ENCODE peak calls at places on chromosomes 2 and 18, in six cellular contexts. One of them, this sample, is unnamed.

GRCh38 chr2:162074937-162075688 is 1.1 kb upstream of the DPP4 start:
- DNase-seq in neuronal stem cell: no peak
- DNase-seq in mesendoderm: peak; percentile 50
- DNase-seq in mesenchymal stem cell: peak; percentile 59
- DNase-seq in H1: no peak
- DNase-seq in H9: no peak
- DNase-seq in this sample: peak; percentile 85

GRCh38 chr2:121611730-121612705 is 37.2 kb downstream of the CLASP1 start:
- DNase-seq in H1: no peak
- DNase-seq in mesendoderm: no peak
- DNase-seq in mesenchymal stem cell: no peak
- DNase-seq in neuronal stem cell: no peak
- DNase-seq in H9: no peak
- DNase-seq in this sample: no peak

GRCh38 chr2:238682536-238682935 is 165.3 kb upstream of the TWIST2 start:
- DNase-seq in mesendoderm: no peak
- DNase-seq in mesenchymal stem cell: no peak
- DNase-seq in neuronal stem cell: no peak
- DNase-seq in H1: no peak
- DNase-seq in H9: no peak
- DNase-seq in this sample: no peak

GRCh38 chr2:74845217-74845751 is 11.4 kb downstream of the HK2 start:
- DNase-seq in H9: peak; percentile 72
- DNase-seq in H1: no peak
- DNase-seq in neuronal stem cell: no peak
- DNase-seq in mesenchymal stem cell: peak; percentile 91
- DNase-seq in mesendoderm: peak; percentile 74
- DNase-seq in this sample: peak; percentile 94

GRCh38 chr18:2258954-2259353 is 312.4 kb downstream of the METTL4 start:
- DNase-seq in neuronal stem cell: no peak
- DNase-seq in mesenchymal stem cell: no peak
- DNase-seq in mesendoderm: no peak
- DNase-seq in H9: no peak
- DNase-seq in H1: no peak
- DNase-seq in this sample: no peak

GRCh38 chr2:23706613-23707078 is 220.3 kb downstream of the ATAD2B start:
- DNase-seq in H9: no peak
- DNase-seq in mesenchymal stem cell: no peak
- DNase-seq in H1: no peak
- DNase-seq in neuronal stem cell: no peak
- DNase-seq in mesendoderm: no peak
- DNase-seq in this sample: no peak

GRCh38 chr2:25481381-25482310 is 139.9 kb upstream of the DNMT3A start:
- DNase-seq in H1: no peak
- DNase-seq in neuronal stem cell: no peak
- DNase-seq in mesendoderm: no peak
- DNase-seq in mesenchymal stem cell: peak; percentile 39
- DNase-seq in H9: no peak
- DNase-seq in this sample: peak; percentile 56

GRCh38 chr2:156343096-156343939 is 10.8 kb upstream of the NR4A2 start:
- DNase-seq in mesenchymal stem cell: no peak
- DNase-seq in H9: no peak
- DNase-seq in mesendoderm: no peak
- DNase-seq in neuronal stem cell: no peak
- DNase-seq in H1: no peak
- DNase-seq in this sample: no peak

GRCh38 chr2:146041291-146041868 is 1521.5 kb upstream of the ZEB2 start:
- DNase-seq in H9: no peak
- DNase-seq in neuronal stem cell: no peak
- DNase-seq in mesenchymal stem cell: no peak
- DNase-seq in mesendoderm: peak; percentile 25
- DNase-seq in H1: no peak
- DNase-seq in this sample: no peak

GRCh38 chr2:46939596-46940359 is 24.2 kb upstream of the MCFD2 start:
- DNase-seq in mesenchymal stem cell: peak; percentile 10
- DNase-seq in H9: no peak
- DNase-seq in mesendoderm: peak; percentile 62
- DNase-seq in neuronal stem cell: no peak
- DNase-seq in H1: no peak
- DNase-seq in this sample: no peak

GRCh38 chr18:10022365-10022764 is 108.5 kb downstream of the VAPA start:
- DNase-seq in neuronal stem cell: no peak
- DNase-seq in mesendoderm: no peak
- DNase-seq in H9: no peak
- DNase-seq in H1: no peak
- DNase-seq in mesenchymal stem cell: no peak
- DNase-seq in this sample: no peak

GRCh38 chr2:74481961-74482800 is 617 bp downstream of the CCDC142 start:
- DNase-seq in neuronal stem cell: no peak
- DNase-seq in mesendoderm: peak; percentile 51
- DNase-seq in H1: no peak
- DNase-seq in H9: no peak
- DNase-seq in mesenchymal stem cell: peak; percentile 37
- DNase-seq in this sample: no peak

GRCh38 chr2:85248741-85249524 is 78.9 kb downstream of the TGOLN2 start:
- DNase-seq in neuronal stem cell: no peak
- DNase-seq in H1: no peak
- DNase-seq in mesenchymal stem cell: peak; percentile 94
- DNase-seq in H9: no peak
- DNase-seq in mesendoderm: peak; percentile 61
- DNase-seq in this sample: peak; percentile 94

DNA sequence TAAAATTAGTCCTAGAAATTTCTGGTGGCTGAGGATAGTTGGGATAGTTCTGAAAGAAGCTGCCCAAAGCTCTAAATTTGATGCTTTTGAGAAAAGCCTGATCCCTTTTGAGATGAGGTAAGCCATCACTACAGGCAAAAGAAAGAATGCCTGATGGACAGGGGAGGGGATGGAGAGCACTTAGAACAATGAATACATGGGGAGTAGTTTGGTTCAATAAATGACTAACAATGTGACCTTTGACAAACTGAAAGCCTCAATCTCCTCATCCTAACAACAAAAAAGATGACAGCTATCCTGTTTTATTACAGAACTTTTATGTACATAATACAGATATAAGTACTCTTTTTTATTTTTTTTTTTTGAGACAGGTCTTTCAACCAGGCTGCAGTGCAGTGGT is 42.7 kb downstream of the GFPT1 start:
- DNase-seq in mesendoderm: no peak
- DNase-seq in neuronal stem cell: peak; percentile 17
- DNase-seq in H9: no peak
- DNase-seq in mesenchymal stem cell: no peak
- DNase-seq in H1: no peak
- DNase-seq in this sample: no peak
- H2BK120ac ChIP-seq in mesendoderm: no peak overlapping the region
- H2BK120ac ChIP-seq in neuronal stem cell: no peak overlapping the region
- H2BK120ac ChIP-seq in H9: no peak overlapping the region
- H2BK120ac ChIP-seq in mesenchymal stem cell: no peak overlapping the region
- H2BK120ac ChIP-seq in H1: no peak overlapping the region
- H2BK120ac ChIP-seq in this sample: no peak overlapping the region

GRCh38 chr2:236257171-236257570 is 7.0 kb downstream of the ASB18 start:
- DNase-seq in neuronal stem cell: no peak
- DNase-seq in mesenchymal stem cell: no peak
- DNase-seq in mesendoderm: no peak
- DNase-seq in H1: no peak
- DNase-seq in H9: no peak
- DNase-seq in this sample: no peak

GRCh38 chr2:236256601-236257000 is 7.6 kb downstream of the ASB18 start:
- DNase-seq in mesenchymal stem cell: no peak
- DNase-seq in neuronal stem cell: no peak
- DNase-seq in H1: no peak
- DNase-seq in H9: no peak
- DNase-seq in mesendoderm: no peak
- DNase-seq in this sample: no peak

GRCh38 chr2:236259371-236259770 is 4.8 kb downstream of the ASB18 start:
- DNase-seq in mesendoderm: no peak
- DNase-seq in neuronal stem cell: no peak
- DNase-seq in H1: no peak
- DNase-seq in mesenchymal stem cell: no peak
- DNase-seq in H9: no peak
- DNase-seq in this sample: no peak

GRCh38 chr2:236254674-236255073 is 9.5 kb downstream of the ASB18 start:
- DNase-seq in H9: peak; percentile 78
- DNase-seq in neuronal stem cell: no peak
- DNase-seq in mesenchymal stem cell: no peak
- DNase-seq in H1: no peak
- DNase-seq in mesendoderm: no peak
- DNase-seq in this sample: no peak

GRCh38 chr2:236257575-236257974 is 6.6 kb downstream of the ASB18 start:
- DNase-seq in mesendoderm: no peak
- DNase-seq in H1: no peak
- DNase-seq in mesenchymal stem cell: no peak
- DNase-seq in neuronal stem cell: no peak
- DNase-seq in H9: no peak
- DNase-seq in this sample: no peak
- H2BK120ac ChIP-seq in mesendoderm: no peak overlapping the region
- H2BK120ac ChIP-seq in H1: no peak overlapping the region
- H2BK120ac ChIP-seq in mesenchymal stem cell: no peak overlapping the region
- H2BK120ac ChIP-seq in neuronal stem cell: no peak overlapping the region
- H2BK120ac ChIP-seq in H9: no peak overlapping the region
- H2BK120ac ChIP-seq in this sample: no peak overlapping the region

GRCh38 chr18:48452863-48453323 is 43.7 kb upstream of the ZBTB7C start:
- DNase-seq in H1: no peak
- DNase-seq in mesenchymal stem cell: no peak
- DNase-seq in mesendoderm: no peak
- DNase-seq in neuronal stem cell: no peak
- DNase-seq in H9: no peak
- DNase-seq in this sample: peak; percentile 13
- H2BK120ac ChIP-seq in H1: no peak overlapping the region
- H2BK120ac ChIP-seq in mesenchymal stem cell: no peak overlapping the region
- H2BK120ac ChIP-seq in mesendoderm: no peak overlapping the region
- H2BK120ac ChIP-seq in neuronal stem cell: no peak overlapping the region
- H2BK120ac ChIP-seq in H9: no peak overlapping the region
- H2BK120ac ChIP-seq in this sample: no peak overlapping the region

GRCh38 chr2:225017713-225018112 is 24.6 kb downstream of the DOCK10 start:
- DNase-seq in H1: no peak
- DNase-seq in mesenchymal stem cell: no peak
- DNase-seq in neuronal stem cell: no peak
- DNase-seq in mesendoderm: no peak
- DNase-seq in H9: no peak
- DNase-seq in this sample: no peak

GRCh38 chr2:225022188-225022587 is 20.1 kb downstream of the DOCK10 start:
- DNase-seq in H1: no peak
- DNase-seq in mesenchymal stem cell: no peak
- DNase-seq in neuronal stem cell: no peak
- DNase-seq in H9: no peak
- DNase-seq in mesendoderm: no peak
- DNase-seq in this sample: no peak

GRCh38 chr2:225017098-225017685 is 25.1 kb downstream of the DOCK10 start:
- DNase-seq in H9: no peak
- DNase-seq in neuronal stem cell: no peak
- DNase-seq in mesenchymal stem cell: no peak
- DNase-seq in mesendoderm: no peak
- DNase-seq in H1: no peak
- DNase-seq in this sample: no peak

GRCh38 chr2:225019100-225019499 is 23.2 kb downstream of the DOCK10 start:
- DNase-seq in neuronal stem cell: no peak
- DNase-seq in H1: no peak
- DNase-seq in mesenchymal stem cell: no peak
- DNase-seq in H9: no peak
- DNase-seq in mesendoderm: no peak
- DNase-seq in this sample: no peak

GRCh38 chr2:225020157-225020864 is 22.0 kb downstream of the DOCK10 start:
- DNase-seq in H9: no peak
- DNase-seq in neuronal stem cell: no peak
- DNase-seq in mesenchymal stem cell: no peak
- DNase-seq in mesendoderm: no peak
- DNase-seq in H1: no peak
- DNase-seq in this sample: no peak
- H2BK120ac ChIP-seq in H9: no peak overlapping the region
- H2BK120ac ChIP-seq in neuronal stem cell: no peak overlapping the region
- H2BK120ac ChIP-seq in mesenchymal stem cell: no peak overlapping the region
- H2BK120ac ChIP-seq in mesendoderm: no peak overlapping the region
- H2BK120ac ChIP-seq in H1: no peak overlapping the region
- H2BK120ac ChIP-seq in this sample: no peak overlapping the region

GRCh38 chr2:237616373-237617304 is 10.7 kb upstream of the LRRFIP1 start:
- DNase-seq in H1: no peak
- DNase-seq in mesenchymal stem cell: peak; percentile 79
- DNase-seq in mesendoderm: no peak
- DNase-seq in H9: peak; percentile 15
- DNase-seq in neuronal stem cell: no peak
- DNase-seq in this sample: peak; percentile 85
- H2BK120ac ChIP-seq in H1: no peak overlapping the region
- H2BK120ac ChIP-seq in mesenchymal stem cell: peak overlapping the region; percentile 51
- H2BK120ac ChIP-seq in mesendoderm: no peak overlapping the region
- H2BK120ac ChIP-seq in H9: no peak overlapping the region
- H2BK120ac ChIP-seq in neuronal stem cell: no peak overlapping the region
- H2BK120ac ChIP-seq in this sample: peak overlapping the region; percentile 91

GRCh38 chr2:231966886-231967285 is 5.4 kb downstream of the DIS3L2 start:
- DNase-seq in H9: no peak
- DNase-seq in mesendoderm: no peak
- DNase-seq in mesenchymal stem cell: no peak
- DNase-seq in neuronal stem cell: no peak
- DNase-seq in H1: no peak
- DNase-seq in this sample: no peak

GRCh38 chr2:231960810-231961348 is 634 bp upstream of the DIS3L2 start:
- DNase-seq in mesenchymal stem cell: no peak
- DNase-seq in H1: no peak
- DNase-seq in mesendoderm: no peak
- DNase-seq in neuronal stem cell: no peak
- DNase-seq in H9: no peak
- DNase-seq in this sample: no peak

GRCh38 chr2:231965118-231965517 is 3.6 kb downstream of the DIS3L2 start:
- DNase-seq in H1: no peak
- DNase-seq in mesenchymal stem cell: peak; percentile 16
- DNase-seq in H9: no peak
- DNase-seq in mesendoderm: peak; percentile 12
- DNase-seq in neuronal stem cell: no peak
- DNase-seq in this sample: no peak

GRCh38 chr2:231957913-231958763 is 3.4 kb upstream of the DIS3L2 start:
- DNase-seq in H1: no peak
- DNase-seq in neuronal stem cell: no peak
- DNase-seq in H9: no peak
- DNase-seq in mesenchymal stem cell: no peak
- DNase-seq in mesendoderm: no peak
- DNase-seq in this sample: no peak

GRCh38 chr2:231961349-231962166 is at the start of gene DIS3L2:
- DNase-seq in H1: peak; percentile 36
- DNase-seq in mesenchymal stem cell: peak; percentile 87
- DNase-seq in mesendoderm: peak; percentile 92
- DNase-seq in H9: peak; percentile 81
- DNase-seq in neuronal stem cell: peak; percentile 79
- DNase-seq in this sample: peak; percentile 70
- H2BK120ac ChIP-seq in H1: no peak within 1 kb of the TSS
- H2BK120ac ChIP-seq in mesenchymal stem cell: peak within 1 kb of the TSS; percentile 91
- H2BK120ac ChIP-seq in mesendoderm: no peak within 1 kb of the TSS
- H2BK120ac ChIP-seq in H9: no peak within 1 kb of the TSS
- H2BK120ac ChIP-seq in neuronal stem cell: peak within 1 kb of the TSS; percentile 10
- H2BK120ac ChIP-seq in this sample: peak within 1 kb of the TSS; percentile 51